ENCODE peak calls at places on chromosomes 1 and 21, in five cellular contexts. Q is caudate nucleus, J is GM23248, W is ovary, Y is hepatocyte. H is an unnamed sample.

GRCh38 chr1:37096523-37096922 is 62.2 kb upstream of the GRIK3 start:
- DNase-seq in W (no peak), Q (no peak), J (no peak), Y (no peak), H (no peak)

GRCh38 chr1:75542818-75543570 is 67.9 kb downstream of the SLC44A5 start:
- DNase-seq in W (no peak), Y (no peak), J (no peak), Q (no peak), H (no peak)

GRCh38 chr1:45359882-45360513 is 19.8 kb upstream of the MUTYH start:
- DNase-seq in J (peak), Y (peak), W (peak), Q (peak), H (peak)

GRCh38 chr21:35398366-35398982 is 349.4 kb upstream of the RUNX1 start:
- DNase-seq in W (no peak), Y (no peak), J (peak), Q (no peak), H (no peak)

GRCh38 chr1:26780344-26780957 is 7.3 kb upstream of the PIGV start:
- DNase-seq in Y (no peak), J (no peak), Q (no peak), W (peak), H (no peak)

GRCh38 chr1:24501371-24502167 is 1.1 kb upstream of the RCAN3 start:
- DNase-seq in Q (no peak), J (peak), W (no peak), Y (peak), H (peak)

GRCh38 chr1:236397173-236397759 is 3.2 kb downstream of the EDARADD start:
- DNase-seq in Y (no peak), W (no peak), J (no peak), Q (no peak), H (no peak)

GRCh38 chr1:184445997-184446396 is 59.2 kb downstream of the C1orf21 start:
- DNase-seq in Q (no peak), W (no peak), J (no peak), Y (no peak), H (no peak)

GRCh38 chr1:230898748-230899147 is 30.4 kb upstream of the C1orf198 start:
- DNase-seq in Q (no peak), W (no peak), Y (no peak), J (no peak), H (no peak)

GRCh38 chr1:155977607-155978324 is 581 bp downstream of the ARHGEF2 start:
- DNase-seq in W (peak), Q (no peak), J (peak), Y (peak), H (no peak)

GRCh38 chr1:212621043-212621829 is 12.7 kb downstream of the ATF3 start:
- DNase-seq in Y (no peak), J (no peak), Q (no peak), W (no peak), H (no peak)

GRCh38 chr1:151175910-151176309 is at the start of gene TMOD4:
- DNase-seq in Y (peak), J (peak), Q (no peak), W (no peak), H (no peak)

GRCh38 chr1:101284622-101285218 is 47.9 kb downstream of the S1PR1 start:
- DNase-seq in W (no peak), Y (no peak), Q (no peak), J (no peak), H (no peak)

GRCh38 chr1:218585565-218586184 is 240.5 kb downstream of the TGFB2 start:
- DNase-seq in W (no peak), Q (no peak), Y (peak), J (peak), H (no peak)

GRCh38 chr1:39805385-39805784 is 16.7 kb upstream of the BMP8B start:
- DNase-seq in Y (no peak), Q (no peak), J (no peak), W (no peak), H (no peak)

GRCh38 chr1:176090766-176091165 is 116.3 kb downstream of the COP1 start:
- DNase-seq in W (no peak), J (no peak), Y (no peak), Q (no peak), H (no peak)

GRCh38 chr1:26203642-26204318 is 13.4 kb downstream of the CATSPER4 start:
- DNase-seq in W (no peak), Y (no peak), Q (no peak), J (no peak), H (no peak)

GRCh38 chr1:198655464-198656121 is 16.8 kb downstream of the PTPRC start:
- DNase-seq in W (no peak), Q (no peak), J (peak), Y (no peak), H (no peak)

GRCh38 chr1:81876901-81877750 is 76.4 kb downstream of the ADGRL2 start:
- DNase-seq in Y (no peak), Q (no peak), W (no peak), J (peak), H (no peak)

GRCh38 chr1:32759997-32760623 is 57.0 kb downstream of the YARS1 start:
- DNase-seq in Q (no peak), W (peak), J (no peak), Y (peak), H (peak)

GRCh38 chr1:83583351-83584014 is 415.4 kb downstream of the TTLL7 start:
- DNase-seq in J (peak), Y (peak), Q (no peak), W (no peak), H (no peak)

GRCh38 chr21:45445369-45445768 is 40.4 kb downstream of the COL18A1 start:
- DNase-seq in W (no peak), J (no peak), Y (no peak), Q (no peak), H (no peak)

GRCh38 chr1:40389871-40390560 is 16.5 kb downstream of the SMAP2 start:
- DNase-seq in W (no peak), Y (peak), J (peak), Q (no peak), H (peak)

GRCh38 chr1:115257596-115257995 is 80.5 kb downstream of the NGF start:
- DNase-seq in J (no peak), Y (no peak), Q (no peak), W (no peak), H (no peak)

GRCh38 chr1:55703726-55704363 is 488.7 kb upstream of the USP24 start:
- DNase-seq in J (peak), Q (no peak), W (no peak), Y (no peak), H (no peak)

GRCh38 chr1:160046494-160047115 is 14.8 kb upstream of the PIGM start:
- DNase-seq in J (peak), Y (peak), Q (peak), W (peak), H (peak)

GRCh38 chr1:108046021-108046420 is 81.0 kb upstream of the VAV3 start:
- DNase-seq in W (no peak), Y (peak), Q (no peak), J (no peak), H (no peak)

GRCh38 chr21:45309069-45309521 is 21.4 kb upstream of the POFUT2 start:
- DNase-seq in Q (no peak), J (peak), W (peak), Y (peak), H (peak)

GRCh38 chr1:31912839-31913239 is 25.3 kb downstream of the PTP4A2 start:
- DNase-seq in J (no peak), Y (no peak), W (no peak), Q (no peak), H (no peak)

DNA sequence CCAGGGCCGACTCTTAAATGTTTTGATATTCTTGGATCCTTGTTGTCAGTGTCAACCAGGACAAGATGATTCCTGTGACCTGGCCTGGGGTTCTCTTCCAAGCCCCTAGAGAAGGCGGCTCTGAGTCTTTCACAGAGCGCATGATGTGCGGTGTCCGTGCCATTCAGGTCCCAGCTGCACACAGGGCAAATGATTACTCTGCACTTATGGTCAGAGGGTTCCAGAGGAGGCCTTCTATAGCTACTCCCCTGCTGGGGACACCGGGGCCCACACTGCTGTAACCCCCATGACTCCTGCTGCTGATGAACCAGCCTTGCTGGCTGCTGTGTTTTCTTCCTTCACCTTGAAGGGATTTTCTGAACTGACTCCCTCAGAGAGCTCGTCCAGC is 1.4 kb downstream of the PTGFRN start:
- DNase-seq in Y (no peak), Q (no peak), J (no peak), W (no peak), H (no peak)
- H3K27ac ChIP-seq in Y (peak), Q (peak), J (no peak), W (no peak), H (peak)

GRCh38 chr1:175015243-175015642 is 8.0 kb downstream of the MRPS14 start:
- DNase-seq in J (peak), Y (no peak), Q (no peak), W (no peak), H (no peak)
- H3K27ac ChIP-seq in J (peak), Y (no peak), Q (no peak), W (no peak), H (no peak)

DNA sequence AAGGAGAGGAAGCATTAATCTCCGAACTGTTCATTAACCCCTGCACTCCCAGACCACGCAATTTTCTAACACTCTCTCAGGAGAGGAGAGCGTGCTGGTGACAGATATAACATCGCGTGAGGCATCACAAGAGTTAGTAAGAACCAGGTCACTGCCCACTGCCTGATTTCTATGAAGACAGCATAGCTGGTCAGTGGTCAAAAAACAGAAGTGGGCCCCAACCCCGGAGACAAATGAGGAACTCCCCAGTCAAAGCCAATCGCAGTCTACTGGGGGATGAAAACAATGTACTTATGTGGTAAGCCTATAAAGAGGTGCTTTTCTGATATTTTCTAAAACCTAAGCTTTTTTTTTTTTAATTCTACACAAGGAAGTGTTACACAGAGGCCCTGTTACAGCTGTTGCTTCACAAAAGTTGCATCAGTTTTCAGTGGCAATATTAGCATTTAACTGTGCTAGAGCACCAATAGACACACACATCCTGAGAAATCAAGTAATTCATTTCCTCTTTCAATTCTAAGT is 231.8 kb upstream of the IRF2BP2 start:
- DNase-seq in Y (no peak), J (peak), W (no peak), Q (no peak), H (no peak)
- H3K27ac ChIP-seq in Y (no peak), J (no peak), W (no peak), Q (no peak), H (peak)

GRCh38 chr1:203306089-203306969 is 1.0 kb downstream of the BTG2 start:
- DNase-seq in W (peak), J (peak), Q (peak), Y (peak), H (peak)
- H3K27ac ChIP-seq in W (peak), J (peak), Q (peak), Y (peak), H (peak)